ENCODE peak calls at places on chromosomes 11 and 22, in four cellular contexts. One of them, this sample, is unnamed.

GRCh38 chr11:133934599-133935550 is 21.9 kb downstream of the IGSF9B start:
- DNase-seq in fibroblast of lung: peak
- DNase-seq in MM.1S: no peak
- DNase-seq in brain microvascular endothelial cell: peak
- DNase-seq in this sample: peak

GRCh38 chr11:106585061-106585460 is 433.2 kb downstream of the GUCY1A2 start:
- DNase-seq in brain microvascular endothelial cell: peak
- DNase-seq in MM.1S: no peak
- DNase-seq in fibroblast of lung: peak
- DNase-seq in this sample: no peak

GRCh38 chr11:128422576-128423370 is 164.6 kb downstream of the ETS1 start:
- DNase-seq in MM.1S: no peak
- DNase-seq in brain microvascular endothelial cell: no peak
- DNase-seq in fibroblast of lung: no peak
- DNase-seq in this sample: peak

GRCh38 chr22:46175631-46176030 is 25.3 kb downstream of the PPARA start:
- DNase-seq in brain microvascular endothelial cell: no peak
- DNase-seq in fibroblast of lung: peak
- DNase-seq in MM.1S: no peak
- DNase-seq in this sample: no peak

GRCh38 chr22:34880667-34881066 is 185.3 kb upstream of the ISX start:
- DNase-seq in brain microvascular endothelial cell: no peak
- DNase-seq in MM.1S: no peak
- DNase-seq in fibroblast of lung: no peak
- DNase-seq in this sample: no peak

GRCh38 chr22:36373258-36373579 is 14.5 kb downstream of the MYH9 start:
- DNase-seq in MM.1S: no peak
- DNase-seq in fibroblast of lung: no peak
- DNase-seq in brain microvascular endothelial cell: no peak
- DNase-seq in this sample: no peak

GRCh38 chr11:116044946-116045345 is 540.7 kb upstream of the CADM1 start:
- DNase-seq in MM.1S: no peak
- DNase-seq in fibroblast of lung: no peak
- DNase-seq in brain microvascular endothelial cell: no peak
- DNase-seq in this sample: no peak

GRCh38 chr22:27993774-27994350 is 74.8 kb upstream of the PITPNB start:
- DNase-seq in fibroblast of lung: no peak
- DNase-seq in brain microvascular endothelial cell: no peak
- DNase-seq in MM.1S: no peak
- DNase-seq in this sample: no peak

GRCh38 chr11:1854132-1854948 is 1.5 kb downstream of the LSP1 start:
- DNase-seq in fibroblast of lung: no peak
- DNase-seq in brain microvascular endothelial cell: no peak
- DNase-seq in MM.1S: no peak
- DNase-seq in this sample: peak

GRCh38 chr11:129418039-129418438 is 42.4 kb downstream of the BARX2 start:
- DNase-seq in MM.1S: peak
- DNase-seq in brain microvascular endothelial cell: no peak
- DNase-seq in fibroblast of lung: no peak
- DNase-seq in this sample: peak

GRCh38 chr11:34570584-34570983 is 50.3 kb upstream of the EHF start:
- DNase-seq in brain microvascular endothelial cell: no peak
- DNase-seq in fibroblast of lung: peak
- DNase-seq in MM.1S: peak
- DNase-seq in this sample: no peak

GRCh38 chr11:13009476-13009920 is 382 bp downstream of the RASSF10 start:
- DNase-seq in brain microvascular endothelial cell: no peak
- DNase-seq in MM.1S: no peak
- DNase-seq in fibroblast of lung: peak
- DNase-seq in this sample: no peak

GRCh38 chr11:17722000-17722643 is 2.8 kb downstream of the MYOD1 start:
- DNase-seq in MM.1S: no peak
- DNase-seq in fibroblast of lung: peak
- DNase-seq in brain microvascular endothelial cell: no peak
- DNase-seq in this sample: no peak

GRCh38 chr22:22857607-22858558 is 29.7 kb upstream of the IGLL5 start:
- DNase-seq in MM.1S: no peak
- DNase-seq in fibroblast of lung: no peak
- DNase-seq in brain microvascular endothelial cell: no peak
- DNase-seq in this sample: peak

GRCh38 chr11:69008774-69009440 is 4.1 kb downstream of the MRGPRF start:
- DNase-seq in MM.1S: no peak
- DNase-seq in brain microvascular endothelial cell: peak
- DNase-seq in fibroblast of lung: peak
- DNase-seq in this sample: no peak

GRCh38 chr11:126282742-126283591 is at the start of gene TIRAP:
- DNase-seq in brain microvascular endothelial cell: peak
- DNase-seq in MM.1S: peak
- DNase-seq in fibroblast of lung: peak
- DNase-seq in this sample: peak

GRCh38 chr11:17846852-17847453 is 112.4 kb downstream of the KCNC1 start:
- DNase-seq in fibroblast of lung: peak
- DNase-seq in brain microvascular endothelial cell: peak
- DNase-seq in MM.1S: no peak
- DNase-seq in this sample: peak

GRCh38 chr11:69161117-69161407 is 5.3 kb downstream of the SMIM38 start:
- DNase-seq in brain microvascular endothelial cell: no peak
- DNase-seq in fibroblast of lung: no peak
- DNase-seq in MM.1S: no peak
- DNase-seq in this sample: no peak

GRCh38 chr11:105609341-105609781 is 512 bp upstream of the GRIA4 start:
- DNase-seq in MM.1S: peak
- DNase-seq in fibroblast of lung: no peak
- DNase-seq in brain microvascular endothelial cell: peak
- DNase-seq in this sample: peak

GRCh38 chr22:24728790-24729637 is 45.5 kb downstream of the PIWIL3 start:
- DNase-seq in brain microvascular endothelial cell: peak
- DNase-seq in fibroblast of lung: peak
- DNase-seq in MM.1S: no peak
- DNase-seq in this sample: no peak

GRCh38 chr11:119418759-119419158 is 4.2 kb downstream of the THY1 start:
- DNase-seq in MM.1S: no peak
- DNase-seq in brain microvascular endothelial cell: no peak
- DNase-seq in fibroblast of lung: no peak
- DNase-seq in this sample: no peak

GRCh38 chr11:16956538-16957153 is 57.6 kb downstream of the PLEKHA7 start:
- DNase-seq in brain microvascular endothelial cell: no peak
- DNase-seq in MM.1S: no peak
- DNase-seq in fibroblast of lung: no peak
- DNase-seq in this sample: no peak

GRCh38 chr22:29663230-29663826 is 56.5 kb upstream of the CABP7 start:
- DNase-seq in brain microvascular endothelial cell: no peak
- DNase-seq in fibroblast of lung: peak
- DNase-seq in MM.1S: no peak
- DNase-seq in this sample: no peak

GRCh38 chr11:64090811-64091516 is 55.2 kb downstream of the FLRT1 start:
- DNase-seq in MM.1S: no peak
- DNase-seq in fibroblast of lung: no peak
- DNase-seq in brain microvascular endothelial cell: no peak
- DNase-seq in this sample: no peak

GRCh38 chr22:47596176-47596690 is 833.8 kb downstream of the TBC1D22A start:
- DNase-seq in fibroblast of lung: no peak
- DNase-seq in MM.1S: no peak
- DNase-seq in brain microvascular endothelial cell: no peak
- DNase-seq in this sample: no peak

GRCh38 chr11:15843309-15843857 is 513.0 kb downstream of the SOX6 start:
- DNase-seq in fibroblast of lung: peak
- DNase-seq in MM.1S: no peak
- DNase-seq in brain microvascular endothelial cell: no peak
- DNase-seq in this sample: no peak

GRCh38 chr11:5489571-5490357 is 1.3 kb downstream of the OR52D1 start:
- DNase-seq in fibroblast of lung: no peak
- DNase-seq in brain microvascular endothelial cell: no peak
- DNase-seq in MM.1S: no peak
- DNase-seq in this sample: no peak

GRCh38 chr11:90124371-90124770 is 10.1 kb upstream of the NAALAD2 start:
- DNase-seq in MM.1S: no peak
- DNase-seq in fibroblast of lung: peak
- DNase-seq in brain microvascular endothelial cell: peak
- DNase-seq in this sample: no peak

GRCh38 chr11:63560506-63561179 is 2.5 kb downstream of the PLAAT2 start:
- DNase-seq in brain microvascular endothelial cell: no peak
- DNase-seq in fibroblast of lung: no peak
- DNase-seq in MM.1S: no peak
- DNase-seq in this sample: no peak

GRCh38 chr22:50486561-50487289 is at the start of gene MIOX:
- DNase-seq in brain microvascular endothelial cell: no peak
- DNase-seq in MM.1S: no peak
- DNase-seq in fibroblast of lung: no peak
- DNase-seq in this sample: no peak

GRCh38 chr11:119711476-119711875 is 17.5 kb downstream of the NECTIN1 start:
- DNase-seq in brain microvascular endothelial cell: no peak
- DNase-seq in fibroblast of lung: no peak
- DNase-seq in MM.1S: no peak
- DNase-seq in this sample: no peak

GRCh38 chr11:1559103-1559951 is 12.7 kb downstream of the DUSP8 start:
- DNase-seq in MM.1S: no peak
- DNase-seq in fibroblast of lung: peak
- DNase-seq in brain microvascular endothelial cell: no peak
- DNase-seq in this sample: no peak

GRCh38 chr11:96105197-96105895 is 181.4 kb upstream of the MTMR2 start:
- DNase-seq in fibroblast of lung: no peak
- DNase-seq in MM.1S: no peak
- DNase-seq in brain microvascular endothelial cell: no peak
- DNase-seq in this sample: no peak

GRCh38 chr22:27881404-27881803 is 37.7 kb downstream of the PITPNB start:
- DNase-seq in brain microvascular endothelial cell: no peak
- DNase-seq in fibroblast of lung: peak
- DNase-seq in MM.1S: no peak
- DNase-seq in this sample: no peak

DNA sequence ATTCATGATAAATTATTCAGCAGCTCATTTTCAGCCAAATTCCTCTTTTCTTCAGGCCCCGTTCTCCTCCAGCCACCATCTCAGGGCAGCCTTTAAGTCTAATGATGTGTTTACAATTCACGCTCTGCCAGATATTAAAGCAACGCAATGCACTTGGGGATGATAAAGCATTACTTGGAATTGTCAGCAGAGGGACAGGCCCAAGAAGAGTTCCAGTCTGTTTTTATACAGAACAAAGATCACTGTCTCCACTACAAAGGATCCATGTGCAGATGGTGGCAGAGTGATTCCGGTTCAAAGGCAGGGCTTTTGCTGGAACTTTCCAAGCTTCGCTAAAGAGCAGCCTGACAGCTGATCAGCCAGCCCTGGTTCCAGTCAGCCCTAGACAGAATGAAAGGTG is 13.7 kb upstream of the GALNT18 start:
- DNase-seq in MM.1S: no peak
- DNase-seq in fibroblast of lung: no peak
- DNase-seq in brain microvascular endothelial cell: no peak
- DNase-seq in this sample: no peak
- TF ChIP-seq CTCF in MM.1S: no peak
- TF ChIP-seq CTCF in fibroblast of lung: no peak
- TF ChIP-seq CTCF in brain microvascular endothelial cell: no peak
- TF ChIP-seq CTCF in this sample: no peak

GRCh38 chr11:65454696-65455456 is 32.3 kb downstream of the NEAT1 start:
- DNase-seq in brain microvascular endothelial cell: peak
- DNase-seq in MM.1S: peak
- DNase-seq in fibroblast of lung: peak
- DNase-seq in this sample: peak

GRCh38 chr11:65459552-65459951 is 37.0 kb downstream of the NEAT1 start:
- DNase-seq in brain microvascular endothelial cell: no peak
- DNase-seq in fibroblast of lung: no peak
- DNase-seq in MM.1S: no peak
- DNase-seq in this sample: peak

GRCh38 chr11:65452806-65453490 is 30.4 kb downstream of the NEAT1 start:
- DNase-seq in MM.1S: no peak
- DNase-seq in brain microvascular endothelial cell: peak
- DNase-seq in fibroblast of lung: peak
- DNase-seq in this sample: no peak

GRCh38 chr11:65454311-65454695 is 31.7 kb downstream of the NEAT1 start:
- DNase-seq in brain microvascular endothelial cell: peak
- DNase-seq in fibroblast of lung: peak
- DNase-seq in MM.1S: no peak
- DNase-seq in this sample: no peak

GRCh38 chr11:65456418-65456817 is 33.8 kb downstream of the NEAT1 start:
- DNase-seq in MM.1S: no peak
- DNase-seq in fibroblast of lung: no peak
- DNase-seq in brain microvascular endothelial cell: no peak
- DNase-seq in this sample: no peak
- H3K4me3 ChIP-seq in MM.1S: no peak
- H3K4me3 ChIP-seq in fibroblast of lung: no peak
- H3K4me3 ChIP-seq in brain microvascular endothelial cell: no peak
- H3K4me3 ChIP-seq in this sample: peak

DNA sequence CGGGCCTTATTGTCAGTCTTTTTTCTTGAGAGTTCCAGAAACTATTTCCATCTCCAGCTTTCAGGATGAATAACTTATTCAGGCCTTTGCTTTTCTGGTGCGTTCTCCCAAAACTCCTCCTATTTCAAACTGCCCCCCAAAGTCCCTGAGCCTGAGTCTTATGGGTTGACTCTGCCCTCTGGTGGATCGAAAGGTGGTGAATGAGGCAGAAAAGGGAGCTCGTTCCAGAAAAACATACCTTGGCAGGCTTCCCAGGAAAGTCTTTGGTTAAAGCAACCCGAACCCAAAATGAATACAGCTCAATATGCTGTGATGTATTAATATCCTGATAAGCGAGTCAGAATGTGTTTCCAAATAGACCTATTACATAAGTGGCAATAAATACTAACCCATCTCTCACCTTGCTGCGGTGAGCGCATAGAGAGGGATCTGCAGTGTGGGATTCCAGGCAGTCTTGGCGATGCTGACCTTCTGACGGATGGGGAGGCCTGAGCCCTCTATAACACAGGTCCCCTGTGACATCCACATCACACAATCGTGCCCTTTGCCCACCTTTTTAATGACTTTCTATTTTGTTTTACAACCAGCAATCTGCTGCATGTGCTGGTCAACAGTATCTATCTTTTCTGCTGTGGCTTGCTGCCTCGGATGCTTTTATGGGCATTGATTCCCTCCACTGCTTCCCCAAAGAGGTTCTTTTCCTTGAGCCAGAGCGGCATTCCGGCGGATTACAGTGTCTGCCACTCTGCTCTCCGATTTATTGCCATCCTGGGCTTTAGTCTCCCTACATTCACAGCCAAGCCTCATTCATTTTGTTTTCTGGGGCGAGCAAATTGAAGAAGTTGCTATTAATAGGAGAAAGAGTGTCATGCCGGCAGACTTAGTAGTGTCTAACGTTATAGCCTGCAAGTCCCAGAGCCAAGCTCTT is 756.8 kb downstream of the NTM start:
- DNase-seq in fibroblast of lung: peak
- DNase-seq in brain microvascular endothelial cell: peak
- DNase-seq in MM.1S: peak
- DNase-seq in this sample: peak
- TF ChIP-seq CTCF in fibroblast of lung: peak
- TF ChIP-seq CTCF in brain microvascular endothelial cell: peak
- TF ChIP-seq CTCF in MM.1S: peak
- TF ChIP-seq CTCF in this sample: peak

DNA sequence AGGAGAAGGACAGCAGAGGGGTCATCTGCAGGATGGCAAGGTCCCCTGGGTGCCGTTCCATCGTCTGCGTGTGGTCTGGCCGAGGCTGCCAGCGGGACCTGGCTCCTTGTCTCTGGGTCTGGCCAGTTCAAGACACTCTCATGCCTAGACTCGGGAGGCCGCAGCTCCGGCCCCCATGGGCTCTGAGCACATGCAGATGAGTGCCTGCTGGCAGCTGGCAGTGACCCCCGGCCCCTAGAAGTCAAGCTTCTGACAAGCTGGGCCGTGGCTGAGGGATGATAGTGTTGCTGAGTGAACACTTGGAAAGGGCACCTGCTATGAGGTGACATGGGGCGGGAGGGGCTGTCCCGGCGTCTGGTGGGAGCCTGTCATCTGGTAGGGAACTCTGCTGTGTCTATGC is 1180.6 kb downstream of the BRD1 start:
- DNase-seq in fibroblast of lung: no peak
- DNase-seq in brain microvascular endothelial cell: no peak
- DNase-seq in MM.1S: no peak
- DNase-seq in this sample: no peak
- H3K4me3 ChIP-seq in fibroblast of lung: no peak
- H3K4me3 ChIP-seq in brain microvascular endothelial cell: no peak
- H3K4me3 ChIP-seq in MM.1S: no peak
- H3K4me3 ChIP-seq in this sample: no peak

This sample was measured in GM12865.